ENCODE peak calls at places on chromosome 1, in four cellular contexts. One of them, this sample, is unnamed.

GRCh38 chr1:150281221-150281757 is 1.1 kb upstream of the CIART start:
- DNase-seq in CD4-positive, alpha-beta T cell: peak
- DNase-seq in coronary artery: peak
- DNase-seq in HFFc6: peak
- DNase-seq in this sample: no peak

GRCh38 chr1:37839676-37840075 is 19.7 kb downstream of the MTF1 start:
- DNase-seq in coronary artery: no peak
- DNase-seq in HFFc6: no peak
- DNase-seq in CD4-positive, alpha-beta T cell: no peak
- DNase-seq in this sample: no peak

GRCh38 chr1:200036616-200037270 is 9.2 kb downstream of the NR5A2 start:
- DNase-seq in HFFc6: no peak
- DNase-seq in coronary artery: peak
- DNase-seq in CD4-positive, alpha-beta T cell: no peak
- DNase-seq in this sample: no peak

GRCh38 chr1:111214086-111214801 is 13.3 kb upstream of the CHI3L2 start:
- DNase-seq in HFFc6: no peak
- DNase-seq in CD4-positive, alpha-beta T cell: no peak
- DNase-seq in coronary artery: no peak
- DNase-seq in this sample: no peak

GRCh38 chr1:103194060-103194459 is 85.7 kb upstream of the COL11A1 start:
- DNase-seq in CD4-positive, alpha-beta T cell: no peak
- DNase-seq in HFFc6: peak
- DNase-seq in coronary artery: no peak
- DNase-seq in this sample: no peak

GRCh38 chr1:47764461-47765046 is 232.6 kb downstream of the TRABD2B start:
- DNase-seq in HFFc6: no peak
- DNase-seq in CD4-positive, alpha-beta T cell: no peak
- DNase-seq in coronary artery: no peak
- DNase-seq in this sample: no peak

GRCh38 chr1:169048043-169048442 is 58.4 kb upstream of the ATP1B1 start:
- DNase-seq in CD4-positive, alpha-beta T cell: no peak
- DNase-seq in coronary artery: no peak
- DNase-seq in HFFc6: no peak
- DNase-seq in this sample: no peak

GRCh38 chr1:2443285-2444137 is 31.1 kb upstream of the PEX10 start:
- DNase-seq in HFFc6: no peak
- DNase-seq in coronary artery: no peak
- DNase-seq in CD4-positive, alpha-beta T cell: peak
- DNase-seq in this sample: no peak

GRCh38 chr1:228059536-228060457 is 22.7 kb upstream of the ARF1 start:
- DNase-seq in coronary artery: no peak
- DNase-seq in CD4-positive, alpha-beta T cell: peak
- DNase-seq in HFFc6: no peak
- DNase-seq in this sample: no peak

GRCh38 chr1:223348439-223348838 is 15.5 kb downstream of the SUSD4 start:
- DNase-seq in CD4-positive, alpha-beta T cell: no peak
- DNase-seq in coronary artery: no peak
- DNase-seq in HFFc6: no peak
- DNase-seq in this sample: no peak

GRCh38 chr1:41393993-41394392 is 32.8 kb downstream of the FOXO6 start:
- DNase-seq in HFFc6: no peak
- DNase-seq in CD4-positive, alpha-beta T cell: no peak
- DNase-seq in coronary artery: no peak
- DNase-seq in this sample: no peak

GRCh38 chr1:100581096-100581705 is 43.3 kb downstream of the GPR88 start:
- DNase-seq in coronary artery: no peak
- DNase-seq in CD4-positive, alpha-beta T cell: no peak
- DNase-seq in HFFc6: no peak
- DNase-seq in this sample: no peak

GRCh38 chr1:153549741-153550397 is 811 bp upstream of the S100A3 start:
- DNase-seq in HFFc6: no peak
- DNase-seq in CD4-positive, alpha-beta T cell: no peak
- DNase-seq in coronary artery: no peak
- DNase-seq in this sample: no peak

GRCh38 chr1:245310605-245311531 is 156.1 kb downstream of the KIF26B start:
- DNase-seq in HFFc6: no peak
- DNase-seq in CD4-positive, alpha-beta T cell: no peak
- DNase-seq in coronary artery: no peak
- DNase-seq in this sample: no peak

GRCh38 chr1:16189003-16189402 is 23.4 kb downstream of the ARHGEF19 start:
- DNase-seq in CD4-positive, alpha-beta T cell: no peak
- DNase-seq in coronary artery: no peak
- DNase-seq in HFFc6: no peak
- DNase-seq in this sample: no peak

GRCh38 chr1:232283864-232284263 is 346.1 kb downstream of the SIPA1L2 start:
- DNase-seq in HFFc6: no peak
- DNase-seq in CD4-positive, alpha-beta T cell: no peak
- DNase-seq in coronary artery: no peak
- DNase-seq in this sample: no peak

GRCh38 chr1:45892068-45892785 is 88.8 kb downstream of the MAST2 start:
- DNase-seq in coronary artery: no peak
- DNase-seq in HFFc6: peak
- DNase-seq in CD4-positive, alpha-beta T cell: no peak
- DNase-seq in this sample: no peak

GRCh38 chr1:247378334-247379073 is 37.5 kb upstream of the NLRP3 start:
- DNase-seq in CD4-positive, alpha-beta T cell: no peak
- DNase-seq in coronary artery: no peak
- DNase-seq in HFFc6: no peak
- DNase-seq in this sample: no peak

GRCh38 chr1:119179051-119179450 is 38.6 kb upstream of the WARS2 start:
- DNase-seq in HFFc6: no peak
- DNase-seq in CD4-positive, alpha-beta T cell: no peak
- DNase-seq in coronary artery: no peak
- DNase-seq in this sample: no peak

GRCh38 chr1:93707956-93708355 is 26.3 kb upstream of the BCAR3 start:
- DNase-seq in CD4-positive, alpha-beta T cell: no peak
- DNase-seq in coronary artery: no peak
- DNase-seq in HFFc6: no peak
- DNase-seq in this sample: no peak

GRCh38 chr1:17140279-17140678 is 21.0 kb upstream of the PADI2 start:
- DNase-seq in coronary artery: no peak
- DNase-seq in HFFc6: no peak
- DNase-seq in CD4-positive, alpha-beta T cell: no peak
- DNase-seq in this sample: no peak

GRCh38 chr1:166900987-166901386 is 24.9 kb upstream of the TADA1 start:
- DNase-seq in coronary artery: no peak
- DNase-seq in HFFc6: no peak
- DNase-seq in CD4-positive, alpha-beta T cell: no peak
- DNase-seq in this sample: no peak

GRCh38 chr1:11198851-11199628 is 9.9 kb downstream of the ANGPTL7 start:
- DNase-seq in CD4-positive, alpha-beta T cell: no peak
- DNase-seq in coronary artery: no peak
- DNase-seq in HFFc6: no peak
- DNase-seq in this sample: no peak

GRCh38 chr1:116276532-116276931 is 96.5 kb upstream of the ATP1A1 start:
- DNase-seq in CD4-positive, alpha-beta T cell: no peak
- DNase-seq in coronary artery: no peak
- DNase-seq in HFFc6: no peak
- DNase-seq in this sample: no peak

GRCh38 chr1:166354411-166354810 is 187.6 kb upstream of the FAM78B start:
- DNase-seq in CD4-positive, alpha-beta T cell: no peak
- DNase-seq in coronary artery: no peak
- DNase-seq in HFFc6: no peak
- DNase-seq in this sample: no peak

GRCh38 chr1:156942176-156942575 is 21.7 kb downstream of the LRRC71 start:
- DNase-seq in coronary artery: no peak
- DNase-seq in CD4-positive, alpha-beta T cell: no peak
- DNase-seq in HFFc6: no peak
- DNase-seq in this sample: no peak

GRCh38 chr1:167273027-167273800 is 52.5 kb downstream of the POU2F1 start:
- DNase-seq in CD4-positive, alpha-beta T cell: no peak
- DNase-seq in HFFc6: no peak
- DNase-seq in coronary artery: no peak
- DNase-seq in this sample: no peak

GRCh38 chr1:51203121-51203873 is 32.8 kb upstream of the RNF11 start:
- DNase-seq in CD4-positive, alpha-beta T cell: no peak
- DNase-seq in coronary artery: no peak
- DNase-seq in HFFc6: no peak
- DNase-seq in this sample: no peak

GRCh38 chr1:86825294-86825693 is 88.6 kb downstream of the SELENOF start:
- DNase-seq in coronary artery: no peak
- DNase-seq in CD4-positive, alpha-beta T cell: no peak
- DNase-seq in HFFc6: peak
- DNase-seq in this sample: no peak

DNA sequence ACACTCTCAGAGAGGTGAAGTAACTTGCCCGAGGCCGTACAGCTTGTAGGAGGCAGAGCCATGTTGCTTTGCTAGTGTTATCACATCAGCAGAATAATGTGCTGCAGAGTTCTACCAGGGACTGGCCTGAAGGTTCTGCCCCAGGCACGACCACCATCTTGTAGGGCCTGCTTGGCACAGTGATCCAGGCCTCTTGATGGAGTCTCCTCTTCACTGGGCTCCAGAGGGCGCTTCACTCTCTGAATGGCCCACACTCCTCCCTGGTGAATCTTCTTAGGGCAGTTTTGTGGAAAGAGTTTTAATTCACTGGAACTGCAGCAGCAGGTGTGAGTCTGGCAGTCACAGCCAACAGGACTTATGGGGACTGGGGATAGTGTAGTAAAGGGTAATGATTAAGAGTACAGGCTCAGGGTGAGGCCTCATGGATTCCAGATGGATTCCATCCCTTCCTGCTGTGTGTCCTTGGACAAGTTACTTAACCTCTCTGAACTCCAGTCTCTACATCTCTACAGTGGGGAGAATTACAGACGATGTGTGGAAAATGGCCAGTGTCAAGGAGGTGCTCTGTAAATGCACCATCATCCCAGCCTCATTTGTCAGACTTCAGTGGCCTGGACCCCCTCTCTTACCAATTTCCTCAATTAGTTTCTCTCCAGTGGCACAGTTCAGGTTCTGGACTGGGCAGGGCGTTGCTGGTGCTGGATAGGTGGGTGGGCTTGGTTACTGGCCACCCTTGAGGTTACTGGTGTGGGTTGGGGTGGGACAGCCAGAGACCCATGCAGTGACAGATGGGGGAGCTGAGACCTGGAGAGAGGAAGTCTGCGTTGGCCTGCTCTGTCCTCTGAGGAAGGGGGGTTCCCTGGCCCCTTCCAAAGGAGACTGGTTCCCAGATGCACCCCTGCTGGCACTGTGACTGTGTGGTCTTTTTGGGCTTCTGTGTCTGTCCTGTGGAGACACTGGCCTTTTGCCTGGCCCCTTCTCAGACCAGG is 45.9 kb upstream of the CSF3R start:
- DNase-seq in CD4-positive, alpha-beta T cell: no peak
- DNase-seq in HFFc6: no peak
- DNase-seq in coronary artery: peak
- DNase-seq in this sample: peak
- TF ChIP-seq CTCF in CD4-positive, alpha-beta T cell: no peak
- TF ChIP-seq CTCF in HFFc6: peak
- TF ChIP-seq CTCF in coronary artery: no peak
- TF ChIP-seq CTCF in this sample: no peak

GRCh38 chr1:107473065-107473464 is 332.2 kb downstream of the NTNG1 start:
- DNase-seq in coronary artery: no peak
- DNase-seq in CD4-positive, alpha-beta T cell: no peak
- DNase-seq in HFFc6: no peak
- DNase-seq in this sample: no peak

GRCh38 chr1:107474877-107475612 is 334.2 kb downstream of the NTNG1 start:
- DNase-seq in coronary artery: no peak
- DNase-seq in CD4-positive, alpha-beta T cell: no peak
- DNase-seq in HFFc6: no peak
- DNase-seq in this sample: no peak

GRCh38 chr1:107479865-107480264 is 339.0 kb downstream of the NTNG1 start:
- DNase-seq in HFFc6: no peak
- DNase-seq in CD4-positive, alpha-beta T cell: no peak
- DNase-seq in coronary artery: no peak
- DNase-seq in this sample: no peak

GRCh38 chr1:107480548-107480947 is 339.7 kb downstream of the NTNG1 start:
- DNase-seq in coronary artery: no peak
- DNase-seq in HFFc6: no peak
- DNase-seq in CD4-positive, alpha-beta T cell: no peak
- DNase-seq in this sample: no peak

GRCh38 chr1:107477233-107477632 is 336.4 kb downstream of the NTNG1 start:
- DNase-seq in HFFc6: no peak
- DNase-seq in CD4-positive, alpha-beta T cell: no peak
- DNase-seq in coronary artery: no peak
- DNase-seq in this sample: no peak
- TF ChIP-seq CTCF in HFFc6: peak
- TF ChIP-seq CTCF in CD4-positive, alpha-beta T cell: no peak
- TF ChIP-seq CTCF in coronary artery: no peak
- TF ChIP-seq CTCF in this sample: no peak

GRCh38 chr1:54360165-54361005 is 45.8 kb downstream of the SSBP3 start:
- DNase-seq in CD4-positive, alpha-beta T cell: no peak
- DNase-seq in HFFc6: no peak
- DNase-seq in coronary artery: no peak
- DNase-seq in this sample: no peak
- TF ChIP-seq CTCF in CD4-positive, alpha-beta T cell: no peak
- TF ChIP-seq CTCF in HFFc6: peak
- TF ChIP-seq CTCF in coronary artery: no peak
- TF ChIP-seq CTCF in this sample: no peak

GRCh38 chr1:65001238-65001792 is 35.0 kb upstream of the JAK1 start:
- DNase-seq in coronary artery: peak
- DNase-seq in HFFc6: peak
- DNase-seq in CD4-positive, alpha-beta T cell: peak
- DNase-seq in this sample: no peak
- TF ChIP-seq CTCF in coronary artery: no peak
- TF ChIP-seq CTCF in HFFc6: no peak
- TF ChIP-seq CTCF in CD4-positive, alpha-beta T cell: no peak
- TF ChIP-seq CTCF in this sample: no peak

This sample was measured in osteocyte.